ENCODE peak calls at places on chromosomes 5 and 9, in five cellular contexts. T is omental fat pad, O is neural progenitor cell, M is RWPE1, B is NB4. D is an unnamed sample.

GRCh38 chr9:34267660-34268059 is 61.4 kb downstream of the KIF24 start:
- DNase-seq in B (peak), M (no peak), T (no peak), O (no peak), D (no peak)

GRCh38 chr9:83959061-83959460 is 21.0 kb downstream of the HNRNPK start:
- DNase-seq in M (no peak), T (no peak), B (no peak), O (no peak), D (no peak)

GRCh38 chr5:92460505-92460904 is 1077.4 kb upstream of the ARRDC3 start:
- DNase-seq in M (no peak), T (no peak), O (no peak), B (no peak), D (no peak)

GRCh38 chr9:95407524-95407923 is 90.0 kb upstream of the FANCC start:
- DNase-seq in O (no peak), T (no peak), B (no peak), M (no peak), D (no peak)

GRCh38 chr9:19424176-19424779 is 15.5 kb downstream of the ACER2 start:
- DNase-seq in O (no peak), M (no peak), T (no peak), B (no peak), D (no peak)

GRCh38 chr9:93122721-93123221 is 11.3 kb downstream of the NINJ1 start:
- DNase-seq in M (no peak), O (no peak), B (no peak), T (peak), D (peak)

GRCh38 chr5:167821669-167822068 is 469.8 kb upstream of the WWC1 start:
- DNase-seq in B (no peak), O (no peak), T (no peak), M (no peak), D (no peak)

GRCh38 chr5:136563489-136563888 is 198.1 kb upstream of the TRPC7 start:
- DNase-seq in M (no peak), T (no peak), B (no peak), O (no peak), D (no peak)

GRCh38 chr9:14347408-14348224 is 33.7 kb upstream of the NFIB start:
- DNase-seq in O (peak), T (no peak), M (peak), B (no peak), D (no peak)

GRCh38 chr5:57778528-57779175 is 296.0 kb upstream of the ACTBL2 start:
- DNase-seq in B (no peak), M (no peak), T (no peak), O (peak), D (no peak)

GRCh38 chr5:4295663-4296339 is 700.2 kb downstream of the IRX1 start:
- DNase-seq in M (no peak), O (peak), B (peak), T (no peak), D (no peak)
- TF ChIP-seq CTCF in M (no peak), O (peak), B (peak), T (no peak), D (peak)

DNA sequence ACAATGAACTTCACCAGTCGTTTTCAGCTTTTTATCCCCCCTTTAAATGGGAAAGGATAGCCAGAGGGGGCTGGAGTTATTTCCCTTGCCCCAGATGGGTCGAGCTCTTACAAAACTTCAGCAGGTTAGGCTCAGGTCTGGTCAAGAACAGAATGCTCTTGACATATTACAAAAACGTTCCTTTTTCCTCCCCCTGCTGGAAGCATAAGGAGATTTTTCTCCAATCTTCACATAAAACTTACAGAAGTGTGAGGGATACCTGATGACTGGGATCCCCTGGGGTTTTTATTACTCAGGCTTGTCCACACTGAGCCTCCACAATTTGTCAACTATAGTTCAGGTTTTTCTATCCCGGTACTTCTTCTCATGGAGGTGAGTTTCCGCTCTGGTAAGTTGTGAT is 60.8 kb downstream of the CSF2 start:
- DNase-seq in B (peak), O (no peak), T (no peak), M (peak), D (no peak)
- TF ChIP-seq CTCF in B (no peak), O (peak), T (no peak), M (no peak), D (peak)

GRCh38 chr9:3848445-3849114 is 322.8 kb upstream of the RFX3 start:
- DNase-seq in O (peak), T (no peak), M (no peak), B (peak), D (no peak)
- TF ChIP-seq CTCF in O (peak), T (no peak), M (no peak), B (no peak), D (no peak)

DNA sequence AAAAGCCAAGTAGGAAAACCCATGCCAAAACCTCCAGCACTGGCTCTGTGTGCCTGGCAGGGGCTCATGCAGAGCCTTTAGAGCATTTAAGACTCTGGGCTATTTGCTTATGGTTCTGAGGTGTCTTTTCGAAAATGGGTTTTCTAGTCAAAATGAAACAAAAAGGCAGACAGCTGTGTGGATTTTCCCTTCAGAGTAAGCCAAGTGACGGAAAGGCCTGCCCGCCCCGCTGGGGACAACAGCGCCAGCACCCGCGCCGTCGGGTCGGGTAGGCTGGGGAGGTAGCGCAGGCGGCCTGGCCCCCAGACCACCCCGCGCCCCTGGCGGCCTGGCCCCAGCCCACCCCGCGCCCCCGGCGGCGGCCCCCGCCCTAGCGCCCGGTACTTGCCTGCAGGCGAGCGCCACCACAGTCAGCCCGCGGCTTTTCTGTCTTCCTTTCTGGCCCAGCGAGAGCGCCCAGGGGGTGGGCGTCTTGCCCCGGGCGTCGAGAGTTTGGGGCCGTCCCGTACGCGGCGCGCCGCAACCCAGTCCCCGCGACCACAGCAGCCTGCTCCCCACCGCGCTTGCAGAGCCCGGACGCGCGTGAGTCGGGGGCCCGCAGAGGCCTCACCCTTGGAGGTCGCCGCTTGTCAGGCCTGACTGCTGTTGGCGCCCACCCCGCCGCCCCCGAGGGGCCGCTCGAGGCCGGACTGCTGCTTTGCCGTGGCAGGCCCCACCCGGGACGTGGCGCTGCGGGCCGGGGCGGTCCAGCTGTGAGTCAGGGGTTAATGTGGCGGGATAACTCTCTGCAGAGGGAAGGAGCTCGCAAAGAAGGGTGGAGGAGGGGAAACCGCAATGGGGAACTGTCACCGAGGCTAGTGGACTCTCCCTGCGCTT is at the start of gene TICAM2:
- DNase-seq in M (peak), T (peak), O (peak), B (peak), D (peak)
- TF ChIP-seq CTCF in M (peak), T (no peak), O (peak), B (no peak), D (peak)

GRCh38 chr5:174570662-174571061 is 153.7 kb upstream of the MSX2 start:
- DNase-seq in B (no peak), O (no peak), M (no peak), T (no peak), D (no peak)

GRCh38 chr5:174575043-174575442 is 149.3 kb upstream of the MSX2 start:
- DNase-seq in O (no peak), B (no peak), T (no peak), M (no peak), D (no peak)

GRCh38 chr5:174572591-174572990 is 151.8 kb upstream of the MSX2 start:
- DNase-seq in O (no peak), T (no peak), M (peak), B (no peak), D (no peak)

GRCh38 chr5:174573210-174574014 is 151.0 kb upstream of the MSX2 start:
- DNase-seq in O (peak), M (no peak), B (no peak), T (no peak), D (no peak)

DNA sequence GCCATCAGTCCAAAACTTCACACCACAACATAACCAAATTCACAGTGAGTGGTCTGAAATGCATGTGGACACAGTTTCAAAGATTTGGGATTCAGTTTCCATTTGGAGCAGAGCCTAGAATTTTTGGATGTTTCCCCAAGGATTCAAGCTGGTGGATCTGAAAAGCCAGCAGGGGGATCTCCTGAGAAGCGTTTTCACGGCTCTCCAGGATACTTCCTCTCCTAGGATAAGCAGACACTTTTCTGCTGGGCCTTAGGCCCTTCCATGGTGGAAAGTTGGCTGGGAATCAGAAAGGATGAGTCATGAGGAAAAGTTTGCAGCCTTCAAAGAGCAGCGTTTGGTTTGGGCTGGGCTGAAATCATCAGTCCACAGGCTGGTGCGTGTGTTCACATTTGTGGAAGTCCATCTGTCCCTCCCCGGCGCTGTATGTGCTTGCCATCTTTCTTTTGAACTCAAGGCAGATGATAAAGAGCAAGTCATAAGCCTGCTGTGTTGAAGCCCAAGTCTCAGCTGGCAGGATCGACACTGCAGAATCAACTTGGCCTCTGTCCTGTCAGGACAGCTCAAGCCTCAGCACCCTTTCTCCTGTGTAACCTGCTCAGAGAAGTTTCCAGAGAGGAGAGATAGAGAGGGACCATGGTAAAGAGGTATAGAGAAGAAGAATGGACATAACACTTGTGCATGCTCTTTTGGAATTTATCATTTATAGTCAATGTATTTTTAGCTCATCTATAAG is 152.6 kb upstream of the MSX2 start:
- DNase-seq in O (peak), T (no peak), B (no peak), M (peak), D (no peak)
- TF ChIP-seq CTCF in O (no peak), T (no peak), B (no peak), M (peak), D (no peak)

DNA sequence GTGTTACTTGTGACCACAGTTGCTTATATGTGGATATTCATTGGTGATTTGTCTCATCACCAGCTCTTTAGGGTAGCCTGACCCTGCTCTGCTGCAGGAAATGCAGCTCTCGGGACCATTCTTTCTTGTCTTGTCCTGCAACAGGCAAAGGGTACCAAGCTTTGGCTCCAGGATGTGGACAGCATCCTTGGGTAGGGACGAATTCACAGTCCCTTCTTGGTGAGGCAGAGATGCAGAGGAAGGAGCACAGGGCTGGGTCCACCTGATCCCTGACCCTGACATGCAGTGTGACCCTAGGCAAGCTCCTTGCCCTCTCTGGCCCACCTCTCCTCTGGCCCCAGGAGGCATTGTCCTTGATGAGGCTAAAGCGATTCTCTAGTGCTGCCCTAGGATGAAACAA is 37.0 kb upstream of the SYNPO start:
- DNase-seq in O (no peak), T (no peak), M (no peak), B (no peak), D (no peak)
- TF ChIP-seq CTCF in O (no peak), T (no peak), M (no peak), B (no peak), D (no peak)

GRCh38 chr5:4230905-4231561 is 635.4 kb downstream of the IRX1 start:
- DNase-seq in M (no peak), B (no peak), T (no peak), O (peak), D (no peak)

GRCh38 chr5:4230531-4230904 is 634.9 kb downstream of the IRX1 start:
- DNase-seq in M (no peak), B (no peak), O (peak), T (no peak), D (no peak)

GRCh38 chr5:4232084-4232483 is 636.5 kb downstream of the IRX1 start:
- DNase-seq in M (no peak), T (no peak), O (no peak), B (no peak), D (no peak)

GRCh38 chr5:4229866-4230265 is 634.2 kb downstream of the IRX1 start:
- DNase-seq in O (no peak), T (no peak), B (no peak), M (no peak), D (no peak)

DNA sequence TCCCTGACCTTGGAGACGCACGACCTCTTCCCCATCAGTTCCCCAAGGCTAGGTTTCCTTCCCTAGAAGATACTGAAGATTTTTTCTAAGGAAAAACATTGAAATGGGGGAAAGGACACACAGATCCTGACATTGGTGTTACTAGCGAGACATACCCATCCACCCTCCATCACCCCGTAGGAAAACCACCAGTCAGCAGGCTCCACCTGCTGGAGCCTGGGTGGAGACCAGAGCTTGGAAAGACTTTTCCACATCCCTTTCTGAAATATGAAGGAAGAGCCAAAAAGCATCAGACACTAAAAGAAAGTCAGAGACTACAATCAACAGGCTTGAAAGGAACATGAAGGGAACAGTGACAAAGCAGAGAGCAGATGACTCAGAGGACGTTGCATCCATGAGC is 638.0 kb downstream of the IRX1 start:
- DNase-seq in O (no peak), T (no peak), B (no peak), M (no peak), D (no peak)
- TF ChIP-seq CTCF in O (peak), T (no peak), B (no peak), M (no peak), D (no peak)

DNA sequence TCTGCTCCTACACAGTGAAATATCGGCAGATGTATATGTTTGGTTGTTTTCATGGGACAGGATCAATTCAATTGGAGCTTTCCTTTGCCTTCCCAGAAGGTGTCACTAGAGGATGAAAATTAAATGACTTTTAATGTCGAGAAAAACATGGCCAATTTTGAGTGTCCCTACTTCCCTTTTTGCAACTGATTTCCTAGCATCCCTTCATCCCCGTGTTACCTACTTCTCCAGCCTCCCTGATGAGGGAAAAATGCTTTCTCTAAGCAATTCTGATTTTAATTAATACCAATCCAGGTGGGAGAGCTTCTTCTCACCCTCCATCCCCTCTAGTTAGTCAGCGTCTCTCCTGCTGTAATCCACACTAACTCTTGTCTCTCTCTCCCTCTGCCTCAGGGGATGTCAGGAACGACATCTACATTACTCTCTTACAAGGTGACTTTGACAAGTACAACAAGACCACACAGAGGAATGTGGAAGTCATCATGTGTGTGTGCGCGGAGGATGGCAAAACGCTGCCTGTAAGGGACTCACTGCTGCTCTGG is 64.9 kb downstream of the DOCK2 start:
- DNase-seq in B (peak), T (no peak), M (peak), O (peak), D (no peak)
- TF ChIP-seq CTCF in B (no peak), T (no peak), M (peak), O (peak), D (no peak)

DNA sequence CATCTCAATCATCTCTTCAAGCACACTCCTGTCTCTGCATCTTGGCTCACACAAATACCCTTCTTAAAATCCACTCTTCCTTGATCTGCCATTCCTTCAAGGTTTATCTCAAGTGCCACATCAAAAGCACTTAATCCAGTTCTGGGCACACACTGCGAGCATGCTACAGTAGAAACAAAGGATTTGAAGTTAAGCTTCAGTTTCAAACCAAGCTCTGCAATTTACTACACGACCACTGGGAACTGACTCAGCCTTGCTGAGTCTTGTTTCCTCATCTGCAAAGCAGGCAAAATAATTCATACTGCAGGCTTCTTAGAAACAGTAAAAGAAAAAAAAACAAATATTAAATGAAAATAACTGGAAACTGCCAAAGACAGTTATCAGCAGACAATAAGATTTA is 50.5 kb upstream of the CTNNAL1 start:
- DNase-seq in B (no peak), T (no peak), O (peak), M (no peak), D (no peak)
- TF ChIP-seq CTCF in B (no peak), T (no peak), O (no peak), M (no peak), D (no peak)